ENCODE peak calls at places on chromosomes 13 and 19, in nine cellular contexts. M is stimulated activated CD8-positive, alpha-beta memory T cell treated with anti-CD3 and anti-CD28 coated beads, Interleukin-2, amount 100 ng/mL, for 48 hours; X is stimulated activated CD4-positive, alpha-beta T cell treated with anti-CD3 and anti-CD28 coated beads, Interleukin-4, amount 100 ng/mL, for 48 hours; T is CD8-positive, alpha-beta T cell; G is T-cell; J is activated CD8-positive, alpha-beta memory T cell treated with anti-CD3 and anti-CD28 coated beads for 48 hours; Z is AG10803; Y is cardiac fibroblast; R is sciatic nerve. S is an unnamed sample.

GRCh38 chr19:31882709-31883108 is 462.7 kb upstream of the ZNF507 start:
- DNase-seq in M (no peak), X (no peak), T (no peak), G (no peak), J (no peak), Z (no peak), Y (no peak), R (no peak), S (no peak)

GRCh38 chr19:1264801-1265610 is 4.1 kb upstream of the CIRBP start:
- DNase-seq in M (no peak), X (no peak), T (no peak), G (no peak), J (no peak), Z (peak), Y (peak), R (peak), S (no peak)

GRCh38 chr13:60230593-60230992 is 66.9 kb upstream of the DIAPH3 start:
- DNase-seq in M (no peak), X (no peak), T (no peak), G (no peak), J (no peak), Z (peak), Y (peak), R (no peak), S (no peak)

GRCh38 chr19:55075366-55075998 is at the start of gene EPS8L1:
- DNase-seq in M (no peak), X (no peak), T (no peak), G (no peak), J (no peak), Z (no peak), Y (no peak), R (no peak), S (no peak)

GRCh38 chr13:113764793-113765190 is 5.8 kb downstream of the TMEM255B start:
- DNase-seq in M (no peak), X (no peak), T (no peak), G (no peak), J (no peak), Z (no peak), Y (no peak), R (peak), S (no peak)

GRCh38 chr19:33486407-33486806 is 35.2 kb downstream of the PEPD start:
- DNase-seq in M (no peak), X (no peak), T (no peak), G (no peak), J (no peak), Z (no peak), Y (no peak), R (peak), S (no peak)

GRCh38 chr13:20451397-20451796 is 74.3 kb downstream of the CRYL1 start:
- DNase-seq in M (no peak), X (no peak), T (no peak), G (no peak), J (no peak), Z (no peak), Y (no peak), R (no peak), S (no peak)

GRCh38 chr19:18847516-18848463 is 16.0 kb downstream of the UPF1 start:
- DNase-seq in M (no peak), X (no peak), T (peak), G (no peak), J (no peak), Z (peak), Y (peak), R (no peak), S (no peak)

GRCh38 chr19:11410682-11411081 is 8.4 kb downstream of the RGL3 start:
- DNase-seq in M (no peak), X (no peak), T (no peak), G (no peak), J (no peak), Z (peak), Y (no peak), R (no peak), S (no peak)

GRCh38 chr19:33193864-33194362 is at the start of gene LRP3:
- DNase-seq in M (no peak), X (no peak), T (no peak), G (no peak), J (no peak), Z (peak), Y (peak), R (no peak), S (no peak)

GRCh38 chr19:18807861-18808331 is 16.8 kb upstream of the COMP start:
- DNase-seq in M (no peak), X (no peak), T (no peak), G (no peak), J (no peak), Z (peak), Y (peak), R (no peak), S (no peak)

GRCh38 chr13:36820222-36820621 is 1.2 kb downstream of the RFXAP start:
- DNase-seq in M (no peak), X (no peak), T (no peak), G (no peak), J (no peak), Z (no peak), Y (no peak), R (no peak), S (no peak)

GRCh38 chr13:111040821-111041220 is 74.3 kb upstream of the ARHGEF7 start:
- DNase-seq in M (no peak), X (no peak), T (no peak), G (no peak), J (no peak), Z (no peak), Y (no peak), R (no peak), S (no peak)